ENCODE peak calls at places on chromosomes 4 and X, in four cellular contexts. U is mucosa of descending colon, M is heart left ventricle, L is HAP-1. Q is an unnamed sample. For H3K36me3 and H3K4me1, the result is how much of the 10 kb centered on the place peaks cover.

GRCh38 chr4:178066338-178066941 is 624.2 kb upstream of the AGA start:
- DNase-seq in U (no peak), M (no peak), L (no peak), Q (no peak)

GRCh38 chr4:98746936-98747658 is 88.7 kb upstream of the TSPAN5 start:
- DNase-seq in U (no peak), M (no peak), L (no peak), Q (peak)

GRCh38 chr4:73021634-73022033 is 47.9 kb downstream of the COX18 start:
- DNase-seq in U (no peak), M (no peak), L (peak), Q (peak)

GRCh38 chr4:169116270-169116901 is 106.3 kb upstream of the CBR4 start:
- DNase-seq in U (no peak), M (no peak), L (no peak), Q (no peak)

GRCh38 chr4:100778431-100778830 is 260.6 kb upstream of the EMCN start:
- DNase-seq in U (no peak), M (no peak), L (no peak), Q (no peak)

GRCh38 chrX:109312757-109313156 is 169.1 kb downstream of the GUCY2F start:
- DNase-seq in U (no peak), M (no peak), L (no peak), Q (no peak)

GRCh38 chrX:47214435-47215077 is 3.9 kb upstream of the CDK16 start:
- DNase-seq in U (no peak), M (no peak), L (no peak), Q (no peak)

GRCh38 chr4:1511441-1512041 is 105.3 kb upstream of the NKX1-1 start:
- DNase-seq in U (peak), M (no peak), L (peak), Q (peak)

GRCh38 chr4:13985824-13986223 is 358.3 kb upstream of the BOD1L1 start:
- DNase-seq in U (no peak), M (no peak), L (no peak), Q (no peak)

GRCh38 chrX:41238543-41238942 is 95.4 kb upstream of the DDX3X start:
- DNase-seq in U (no peak), M (no peak), L (no peak), Q (no peak)

GRCh38 chrX:128781506-128781905 is 729.3 kb upstream of the ACTRT1 start:
- DNase-seq in U (peak), M (no peak), L (peak), Q (peak)

GRCh38 chr4:152243890-152244595 is 291.8 kb downstream of the FBXW7 start:
- DNase-seq in U (no peak), M (peak), L (no peak), Q (no peak)

GRCh38 chrX:109709129-109709631 is 23.9 kb downstream of the ACSL4 start:
- DNase-seq in U (no peak), M (no peak), L (no peak), Q (no peak)

GRCh38 chr4:3402409-3403103 is 39.2 kb upstream of the HGFAC start:
- DNase-seq in U (no peak), M (no peak), L (no peak), Q (no peak)

GRCh38 chr4:7987148-7987989 is 47.7 kb upstream of the AFAP1 start:
- DNase-seq in U (peak), M (peak), L (peak), Q (peak)

GRCh38 chrX:69616520-69617203 is 749 bp downstream of the EDA start:
- DNase-seq in U (peak), M (peak), L (peak), Q (peak)

GRCh38 chrX:134669378-134670098 is 11.3 kb upstream of the PLAC1 start:
- DNase-seq in U (no peak), M (peak), L (no peak), Q (no peak)

GRCh38 chr4:180330521-180330920 is 1912.7 kb upstream of the TENM3 start:
- DNase-seq in U (no peak), M (no peak), L (no peak), Q (no peak)

GRCh38 chr4:26298198-26298950 is 22.4 kb upstream of the RBPJ start:
- DNase-seq in U (no peak), M (no peak), L (peak), Q (peak)

GRCh38 chr4:170589597-170590191 is 499.9 kb upstream of the AADAT start:
- DNase-seq in U (no peak), M (no peak), L (peak), Q (peak)

GRCh38 chr4:72820107-72820506 is 249.4 kb downstream of the COX18 start:
- DNase-seq in U (no peak), M (no peak), L (no peak), Q (no peak)

GRCh38 chr4:138449938-138450337 is 207.8 kb upstream of the SLC7A11 start:
- DNase-seq in U (no peak), M (no peak), L (no peak), Q (peak)

GRCh38 chr4:38526412-38526811 is 137.6 kb upstream of the KLF3 start:
- DNase-seq in U (peak), M (no peak), L (no peak), Q (no peak)

GRCh38 chrX:72572248-72573157 is at the start of gene HDAC8:
- DNase-seq in U (peak), M (peak), L (peak), Q (peak)

GRCh38 chrX:25523574-25523973 is 507.8 kb upstream of the ARX start:
- DNase-seq in U (no peak), M (no peak), L (peak), Q (peak)

GRCh38 chrX:153662266-153662665 is 11.3 kb downstream of the PNCK start:
- DNase-seq in U (peak), M (no peak), L (peak), Q (no peak)

GRCh38 chrX:38099688-38100087 is 93.3 kb downstream of the SYTL5 start:
- DNase-seq in U (no peak), M (no peak), L (no peak), Q (no peak)

GRCh38 chr4:47187608-47188007 is 156.2 kb downstream of the GABRB1 start:
- DNase-seq in U (no peak), M (no peak), L (no peak), Q (no peak)

GRCh38 chrX:148024425-148025148 is 43.5 kb downstream of the FMR1NB start:
- DNase-seq in U (no peak), M (no peak), L (no peak), Q (no peak)

GRCh38 chr4:129545599-129546278 is 449.8 kb downstream of the C4orf33 start:
- DNase-seq in U (peak), M (peak), L (no peak), Q (peak)

GRCh38 chrX:47707031-47707780 is 48.2 kb upstream of the UXT start:
- DNase-seq in U (no peak), M (no peak), L (no peak), Q (peak)

GRCh38 chrX:5242091-5242790 is 986.4 kb downstream of the NLGN4X start:
- DNase-seq in U (no peak), M (no peak), L (no peak), Q (no peak)

GRCh38 chr4:119542575-119542974 is 86.0 kb downstream of the PDE5A start:
- DNase-seq in U (no peak), M (no peak), L (no peak), Q (no peak)

GRCh38 chr4:27088491-27088890 is 227.8 kb downstream of the STIM2 start:
- DNase-seq in U (no peak), M (no peak), L (no peak), Q (no peak)

GRCh38 chr4:7892212-7893019 is 47.2 kb downstream of the AFAP1 start:
- DNase-seq in U (no peak), M (no peak), L (no peak), Q (peak)

GRCh38 chrX:103428525-103428924 is 52.2 kb downstream of the BEX3 start:
- DNase-seq in U (no peak), M (no peak), L (no peak), Q (no peak)

GRCh38 chrX:71017396-71017939 is 50.7 kb downstream of the SNX12 start:
- DNase-seq in U (no peak), M (no peak), L (peak), Q (peak)

GRCh38 chrX:11064851-11065600 is 46.1 kb upstream of the HCCS start:
- DNase-seq in U (no peak), M (no peak), L (peak), Q (peak)

DNA sequence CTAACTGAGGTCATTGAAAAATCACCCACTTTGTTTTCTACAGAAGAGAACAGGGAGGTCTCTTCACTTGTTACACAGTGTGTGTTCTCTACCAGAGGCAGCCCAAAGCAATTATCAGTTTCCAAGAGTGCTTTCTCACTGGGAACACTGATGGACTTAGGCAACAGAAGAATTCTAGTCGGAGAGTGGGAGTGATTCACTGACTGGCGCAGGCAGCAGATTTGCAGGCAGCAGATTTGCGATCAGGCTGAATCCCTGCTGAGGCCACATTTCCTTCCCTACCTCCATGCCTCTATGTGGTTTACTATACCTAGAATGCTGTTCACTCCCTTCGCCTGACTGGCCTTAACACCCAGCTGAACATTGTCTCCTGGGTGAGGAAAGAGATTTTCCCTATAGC is 6.6 kb downstream of the OCIAD2 start:
- DNase-seq in U (no peak), M (no peak), L (no peak), Q (no peak)
- H3K36me3 ChIP-seq in U (under half), M (under half), L (under half), Q (under half)

GRCh38 chr4:76305033-76305687 is 1.4 kb upstream of the STBD1 start:
- DNase-seq in U (no peak), M (no peak), L (no peak), Q (no peak)
- H3K4me3 ChIP-seq in U (no peak), M (peak), L (peak), Q (peak)

GRCh38 chr4:78781086-78781630 is 5.0 kb downstream of the BMP2K start:
- DNase-seq in U (no peak), M (no peak), L (no peak), Q (no peak)
- H3K4me1 ChIP-seq in U (under half), M (half or more), L (under half), Q (under half)

GRCh38 chrX:2224141-2224540 is 276.6 kb downstream of the DHRSX start:
- DNase-seq in U (no peak), M (no peak), L (no peak), Q (no peak)
- H3K36me3 ChIP-seq in U (under half), M (under half), L (under half), Q (under half)

DNA sequence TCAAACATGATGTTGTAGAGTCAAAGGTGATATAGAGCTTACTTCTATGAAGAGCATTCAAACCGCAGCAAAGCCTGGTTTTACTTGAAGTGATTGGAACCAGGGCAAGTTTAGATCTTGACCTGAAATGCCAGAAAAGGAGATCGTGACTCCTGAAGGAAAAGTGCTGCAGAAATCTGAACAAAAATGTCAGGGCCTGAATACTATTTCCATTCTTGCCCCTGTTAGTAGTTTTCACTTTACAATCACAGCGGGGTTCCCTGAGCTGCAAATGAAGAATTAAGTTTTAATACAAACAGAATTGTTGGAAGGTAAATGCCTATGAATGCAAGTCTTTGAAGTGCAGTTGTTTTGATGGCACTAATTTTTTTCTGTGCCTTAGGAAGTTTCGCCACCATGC is 4.1 kb downstream of the SLIT2 start:
- DNase-seq in U (no peak), M (no peak), L (no peak), Q (no peak)
- H3K4me3 ChIP-seq in U (no peak), M (peak), L (peak), Q (no peak)

GRCh38 chr4:122831515-122832196 is 5.0 kb downstream of the FGF2 start:
- DNase-seq in U (no peak), M (no peak), L (no peak), Q (no peak)

GRCh38 chr4:122833999-122834398 is 7.4 kb downstream of the FGF2 start:
- DNase-seq in U (no peak), M (no peak), L (no peak), Q (no peak)

GRCh38 chr4:122836941-122837340 is 10.3 kb downstream of the FGF2 start:
- DNase-seq in U (no peak), M (no peak), L (no peak), Q (no peak)

GRCh38 chr4:122830392-122831095 is 3.9 kb downstream of the FGF2 start:
- DNase-seq in U (no peak), M (no peak), L (no peak), Q (no peak)

GRCh38 chr4:122832732-122833131 is 6.1 kb downstream of the FGF2 start:
- DNase-seq in U (no peak), M (no peak), L (no peak), Q (peak)
- H3K4me1 ChIP-seq in U (under half), M (under half), L (under half), Q (under half)

Q was measured in SJCRH30.